ENCODE peak calls at places on chromosomes 12 and 14, in eight cellular contexts. Z is activated T-cell treated with anti-CD3 and anti-CD28 coated beads, Interleukin-2, amount 50 U/mL, for 4 hours; L is pancreas; J is fibroblast of villous mesenchyme; S is GM20000; K is heart right ventricle; H is hippocampal formation; W is H9. F is an unnamed sample.

GRCh38 chr14:53955671-53956426 is 776 bp downstream of the BMP4 start:
- DNase-seq in H (no peak), L (no peak), W (peak), J (peak), K (peak), Z (no peak), S (peak), F (no peak)

GRCh38 chr12:2416158-2416557 is 363.4 kb downstream of the CACNA1C start:
- DNase-seq in W (no peak), H (no peak), L (no peak), K (no peak), J (no peak), Z (no peak), S (no peak), F (no peak)

GRCh38 chr14:77124345-77125274 is 17.0 kb downstream of the ZDHHC22 start:
- DNase-seq in S (peak), L (peak), K (peak), W (peak), Z (peak), H (peak), J (peak), F (peak)

GRCh38 chr12:131829351-131829794 is 1.2 kb downstream of the MMP17 start:
- DNase-seq in J (peak), L (no peak), K (no peak), S (no peak), W (peak), Z (no peak), H (no peak), F (no peak)

GRCh38 chr12:123914726-123915345 is 57.8 kb downstream of the CCDC92 start:
- DNase-seq in S (no peak), H (no peak), L (no peak), K (no peak), W (peak), J (no peak), Z (no peak), F (no peak)

GRCh38 chr12:102527256-102527720 is 46.9 kb upstream of the IGF1 start:
- DNase-seq in S (no peak), H (no peak), W (no peak), J (peak), L (no peak), Z (no peak), K (no peak), F (no peak)

GRCh38 chr12:75666980-75667359 is 155.6 kb upstream of the KRR1 start:
- DNase-seq in H (peak), K (no peak), L (no peak), W (no peak), Z (no peak), S (no peak), J (peak), F (no peak)

GRCh38 chr14:28966416-28967233 is 200.0 kb downstream of the FOXG1 start:
- DNase-seq in L (no peak), Z (no peak), S (no peak), K (no peak), H (no peak), J (no peak), W (no peak), F (no peak)

GRCh38 chr14:67512463-67513134 is 20.5 kb upstream of the PLEKHH1 start:
- DNase-seq in K (no peak), S (no peak), J (no peak), Z (no peak), W (no peak), L (no peak), H (no peak), F (no peak)

GRCh38 chr12:1503281-1503711 is 91.1 kb downstream of the FBXL14 start:
- DNase-seq in H (no peak), K (no peak), W (peak), Z (no peak), L (no peak), S (no peak), J (no peak), F (no peak)

GRCh38 chr12:117854339-117855012 is 114.3 kb downstream of the KSR2 start:
- DNase-seq in L (no peak), H (no peak), W (peak), Z (no peak), S (peak), J (peak), K (no peak), F (no peak)

GRCh38 chr14:103052407-103052806 is 4.9 kb downstream of the CDC42BPB start:
- DNase-seq in Z (no peak), H (no peak), S (no peak), L (no peak), K (no peak), J (no peak), W (no peak), F (no peak)

GRCh38 chr12:27667540-27667939 is 28.7 kb upstream of the REP15 start:
- DNase-seq in H (no peak), K (no peak), Z (no peak), J (peak), W (no peak), S (no peak), L (no peak), F (no peak)

GRCh38 chr12:120220838-120221575 is 20.1 kb upstream of the RPLP0 start:
- DNase-seq in Z (no peak), J (no peak), H (no peak), K (no peak), L (no peak), S (no peak), W (no peak), F (no peak)

GRCh38 chr14:64738306-64738879 is 34.2 kb downstream of the PLEKHG3 start:
- DNase-seq in L (no peak), H (no peak), W (no peak), S (no peak), Z (no peak), J (no peak), K (no peak), F (no peak)

GRCh38 chr12:12167847-12168246 is 97.1 kb downstream of the BCL2L14 start:
- DNase-seq in W (no peak), Z (no peak), L (no peak), S (no peak), K (no peak), J (no peak), H (no peak), F (no peak)

GRCh38 chr14:93034671-93034994 is 81.1 kb downstream of the ITPK1 start:
- DNase-seq in J (no peak), H (no peak), K (no peak), S (no peak), L (no peak), Z (no peak), W (no peak), F (no peak)

GRCh38 chr14:105287249-105288102 is 13.3 kb downstream of the BRF1 start:
- DNase-seq in H (no peak), Z (no peak), S (no peak), W (no peak), K (no peak), J (no peak), L (peak), F (no peak)

GRCh38 chr12:118103231-118103600 is 595 bp downstream of the VSIG10 start:
- DNase-seq in S (peak), H (no peak), J (peak), K (no peak), Z (no peak), L (peak), W (peak), F (no peak)

GRCh38 chr12:82225871-82226270 is 132.3 kb downstream of the CCDC59 start:
- DNase-seq in L (no peak), H (no peak), K (no peak), S (no peak), Z (no peak), J (no peak), W (no peak), F (no peak)

GRCh38 chr12:128784030-128784770 is 39.6 kb downstream of the SLC15A4 start:
- DNase-seq in L (no peak), S (no peak), K (no peak), J (peak), Z (no peak), W (no peak), H (no peak), F (no peak)

GRCh38 chr14:51884086-51884927 is 23.9 kb downstream of the GNG2 start:
- DNase-seq in W (no peak), S (peak), K (no peak), L (no peak), J (peak), H (no peak), Z (no peak), F (no peak)

GRCh38 chr14:51185180-51185579 is 54.9 kb upstream of the TMX1 start:
- DNase-seq in W (no peak), K (no peak), Z (no peak), H (no peak), L (no peak), J (no peak), S (no peak), F (no peak)

F was measured in activated gamma-delta T cell treated with Interleukin-2 at 50 U/mL for 16 hours.